ENCODE peak calls at places on chromosomes 5 and 9, in seven cellular contexts. D, F, V, X, B, T and A are unnamed samples.

GRCh38 chr5:152717393-152717792 is 312.3 kb upstream of the NMUR2 start:
- DNase-seq in B (no peak), X (no peak), D (no peak), F (no peak), T (no peak), V (no peak), A (no peak)

GRCh38 chr9:134519403-134520070 is 122.1 kb upstream of the COL5A1 start:
- DNase-seq in D (no peak), V (no peak), F (no peak), T (no peak), B (no peak), X (no peak), A (no peak)

GRCh38 chr5:16934669-16935068 is 1.4 kb downstream of the MYO10 start:
- DNase-seq in V (peak; percentile 69), D (no peak), T (no peak), X (no peak), F (no peak), B (no peak), A (peak; percentile 37)

GRCh38 chr9:116494815-116495634 is 192.1 kb upstream of the TRIM32 start:
- DNase-seq in F (peak; percentile 64), V (no peak), B (peak; percentile 61), T (no peak), D (peak; percentile 63), X (peak; percentile 26), A (peak; percentile 61)

GRCh38 chr5:142175461-142176142 is 67.0 kb downstream of the NDFIP1 start:
- DNase-seq in F (no peak), D (no peak), T (no peak), X (no peak), B (no peak), V (no peak), A (no peak)

GRCh38 chr9:128102861-128103588 is 24.5 kb downstream of the PTGES2 start:
- DNase-seq in V (no peak), X (peak; percentile 94), F (peak; percentile 89), D (no peak), B (no peak), T (no peak), A (no peak)

GRCh38 chr9:14029811-14030210 is 284.1 kb downstream of the NFIB start:
- DNase-seq in F (no peak), D (no peak), T (no peak), V (peak; percentile 45), B (no peak), X (no peak), A (no peak)

GRCh38 chr9:93295456-93296076 is 111.6 kb downstream of the WNK2 start:
- DNase-seq in D (peak; percentile 23), F (no peak), B (no peak), X (no peak), V (no peak), T (no peak), A (no peak)

GRCh38 chr5:114055318-114055788 is 306.5 kb upstream of the KCNN2 start:
- DNase-seq in D (peak; percentile 20), V (peak; percentile 62), X (no peak), T (no peak), F (peak; percentile 78), B (no peak), A (no peak)

DNA sequence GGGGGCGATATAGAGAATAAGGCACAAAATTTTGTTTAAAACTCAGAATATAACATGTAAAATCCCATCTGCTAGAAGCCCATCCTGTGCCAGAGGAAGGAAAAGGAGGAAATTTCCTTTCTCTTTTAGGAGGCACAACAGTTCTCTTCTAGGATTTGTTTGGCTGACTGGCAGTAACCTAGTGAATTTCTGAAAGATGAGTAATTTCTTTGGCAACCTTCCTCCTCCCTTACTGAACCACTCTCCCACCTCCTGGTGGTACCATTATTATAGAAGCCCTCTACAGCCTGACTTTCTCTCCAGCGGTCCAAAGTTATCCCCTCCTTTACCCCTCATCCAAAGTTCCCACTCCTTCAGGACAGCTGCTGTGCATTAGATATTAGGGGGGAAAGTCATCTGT is 18.3 kb downstream of the MOCS2 start:
- DNase-seq in D (no peak), T (no peak), X (no peak), V (peak; percentile 80), B (no peak), F (no peak), A (peak; percentile 42)
- TF ChIP-seq CTCF in D (no peak), T (no peak), X (no peak), V (peak; percentile 45), B (no peak), F (no peak), A (no peak)

DNA sequence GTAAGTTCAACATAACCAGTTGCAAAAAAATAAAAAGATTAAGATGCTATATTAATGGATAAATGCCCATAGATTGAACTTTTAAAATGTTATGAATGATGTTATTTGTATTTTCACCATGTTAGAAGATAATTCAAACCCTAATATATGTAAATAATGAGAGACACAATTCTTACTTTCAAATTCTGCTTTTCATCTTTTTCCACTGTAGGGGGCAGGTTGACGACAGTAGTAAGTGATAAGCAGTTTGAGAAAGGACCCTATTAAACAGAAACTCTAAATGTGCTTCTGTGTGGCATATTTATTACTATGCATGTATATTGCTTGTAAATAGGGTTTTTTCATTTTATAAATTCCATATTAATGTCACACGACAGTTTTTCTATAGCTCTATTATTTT is 591.1 kb downstream of the SEMA5A start:
- DNase-seq in D (no peak), F (no peak), V (peak; percentile 49), B (no peak), T (no peak), X (no peak), A (no peak)
- TF ChIP-seq CTCF in D (no peak), F (no peak), V (peak; percentile 50), B (no peak), T (peak; percentile 15), X (no peak), A (peak; percentile 13)

DNA sequence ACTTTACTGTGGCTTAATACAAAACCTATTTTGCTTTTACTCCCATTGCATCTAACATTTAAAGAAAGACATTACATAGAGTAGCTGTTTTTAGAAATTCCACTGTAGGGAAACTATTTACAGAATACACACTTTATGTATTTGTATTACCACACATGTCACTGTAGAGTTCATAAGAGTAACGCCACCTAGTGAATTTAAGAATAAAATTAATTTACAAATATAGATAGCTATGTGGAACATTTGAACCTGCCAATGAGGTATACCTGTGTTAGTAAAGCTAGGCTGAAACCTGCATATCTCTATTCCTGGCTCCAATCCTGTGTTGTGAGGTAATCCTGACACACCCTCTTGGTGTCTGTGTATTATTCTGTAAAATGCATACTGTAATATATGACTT is 234.4 kb downstream of the MAST4 start:
- DNase-seq in T (no peak), X (no peak), F (no peak), D (no peak), B (no peak), V (no peak), A (peak; percentile 24)
- TF ChIP-seq CTCF in T (peak; percentile 2), X (no peak), F (no peak), D (no peak), B (no peak), V (peak; percentile 29), A (peak; percentile 27)

DNA sequence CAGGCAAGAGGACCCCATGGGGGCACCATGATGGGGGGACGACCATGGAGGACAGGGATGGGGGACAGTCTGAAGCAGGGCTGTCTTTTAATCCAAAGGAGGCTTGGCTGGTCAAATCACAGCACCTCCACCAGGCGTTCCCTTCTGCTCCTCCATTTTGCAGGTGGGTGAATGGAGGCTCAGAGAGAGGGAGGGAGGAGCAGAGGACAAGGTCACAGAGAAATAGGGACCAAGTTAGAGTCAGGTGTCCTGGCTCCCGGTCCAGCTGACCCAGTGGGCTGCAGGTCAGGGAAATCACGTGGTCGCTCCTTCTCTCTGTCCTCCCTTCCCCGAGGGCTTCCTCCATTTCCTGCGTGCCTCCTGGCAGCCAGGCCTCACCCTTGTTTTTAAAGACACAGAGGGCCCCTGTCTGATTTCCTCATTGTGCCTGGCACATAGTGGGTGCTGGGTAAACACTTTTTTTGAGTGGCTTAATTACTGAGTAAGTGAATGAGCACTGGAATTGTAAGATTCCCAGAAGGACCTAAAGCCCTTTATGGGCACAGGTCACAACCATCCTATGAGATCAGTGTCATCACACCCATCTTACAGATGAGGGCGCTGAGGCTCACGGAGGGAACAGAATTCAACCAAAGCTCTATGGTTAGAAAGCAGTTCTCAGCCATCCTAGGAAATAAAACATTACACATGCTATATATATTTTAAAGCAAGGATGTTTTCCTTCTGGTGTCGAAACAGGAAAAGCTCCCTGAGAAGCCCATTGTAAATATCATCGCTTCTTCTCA is 156.2 kb upstream of the SMIM23 start:
- DNase-seq in X (no peak), D (no peak), V (peak; percentile 46), B (no peak), T (no peak), F (no peak), A (peak; percentile 26)
- TF ChIP-seq CTCF in X (no peak), D (no peak), V (peak; percentile 42), B (no peak), T (peak; percentile 20), F (no peak), A (no peak)

GRCh38 chr5:38208782-38209378 is 49.5 kb upstream of the EGFLAM start:
- DNase-seq in X (peak; percentile 46), V (peak; percentile 77), T (no peak), F (no peak), D (no peak), B (peak; percentile 26), A (peak; percentile 66)
- TF ChIP-seq CTCF in X (peak; percentile 77), V (peak; percentile 77), T (peak; percentile 53), F (peak; percentile 19), D (no peak), B (no peak), A (peak; percentile 77)

GRCh38 chr9:136098844-136099243 is 3.8 kb upstream of the NACC2 start:
- DNase-seq in X (no peak), T (no peak), D (no peak), V (peak; percentile 38), B (peak; percentile 43), F (no peak), A (no peak)
- TF ChIP-seq CTCF in X (no peak), T (no peak), D (no peak), V (peak; percentile 30), B (no peak), F (no peak), A (no peak)